ENCODE peak calls at places on chromosome 22, in ten cellular contexts. Q is endothelial cell; M is left lung; J is Calu3; L is retina; A is activated naive CD4-positive, alpha-beta T cell; Y is amniotic epithelial cell; D is transverse colon; C is activated T-cell treated with anti-CD3 and anti-CD28 coated beads for 4 hours; S is stimulated activated CD4-positive, alpha-beta T cell treated with anti-CD3 and anti-CD28 coated beads, Interleukin-1b, Interleukin-23, amount 100 ng/mL, for 24 hours. U is an unnamed sample.

GRCh38 chr22:45548991-45549736 is 46.5 kb downstream of the FBLN1 start:
- DNase-seq in Q (no peak), M (peak), J (peak), L (no peak), A (no peak), Y (peak), D (peak), C (no peak), S (no peak), U (no peak)

GRCh38 chr22:47200273-47201051 is 438.0 kb downstream of the TBC1D22A start:
- DNase-seq in Q (no peak), M (peak), J (no peak), L (no peak), A (no peak), Y (no peak), D (no peak), C (no peak), S (no peak), U (no peak)

GRCh38 chr22:23065069-23065451 is 5.3 kb upstream of the GNAZ start:
- DNase-seq in Q (no peak), M (peak), J (no peak), L (no peak), A (no peak), Y (no peak), D (no peak), C (no peak), S (no peak), U (no peak)

GRCh38 chr22:35523167-35523928 is 17.3 kb upstream of the RASD2 start:
- DNase-seq in Q (no peak), M (no peak), J (no peak), L (no peak), A (no peak), Y (no peak), D (no peak), C (no peak), S (no peak), U (peak)

GRCh38 chr22:38272373-38273134 is at the start of gene TMEM184B:
- DNase-seq in Q (peak), M (peak), J (peak), L (peak), A (peak), Y (peak), D (peak), C (peak), S (peak), U (peak)

GRCh38 chr22:41181349-41182241 is 23.5 kb upstream of the L3MBTL2 start:
- DNase-seq in Q (no peak), M (no peak), J (peak), L (no peak), A (no peak), Y (peak), D (peak), C (no peak), S (no peak), U (no peak)

GRCh38 chr22:17475318-17476212 is 87.7 kb upstream of the SLC25A18 start:
- DNase-seq in Q (no peak), M (no peak), J (no peak), L (no peak), A (no peak), Y (no peak), D (no peak), C (no peak), S (no peak), U (no peak)

GRCh38 chr22:48567213-48567975 is 1260.3 kb downstream of the BRD1 start:
- DNase-seq in Q (no peak), M (no peak), J (no peak), L (peak), A (no peak), Y (no peak), D (no peak), C (no peak), S (no peak), U (no peak)

GRCh38 chr22:39301108-39301507 is 18.3 kb downstream of the RPL3 start:
- DNase-seq in Q (no peak), M (no peak), J (no peak), L (no peak), A (no peak), Y (no peak), D (no peak), C (no peak), S (no peak), U (no peak)

GRCh38 chr22:45425531-45426265 is 12.2 kb downstream of the RIBC2 start:
- DNase-seq in Q (no peak), M (no peak), J (no peak), L (no peak), A (no peak), Y (no peak), D (no peak), C (no peak), S (no peak), U (no peak)

GRCh38 chr22:41772198-41772597 is 28.3 kb upstream of the CCDC134 start:
- DNase-seq in Q (no peak), M (no peak), J (peak), L (no peak), A (no peak), Y (no peak), D (no peak), C (no peak), S (no peak), U (no peak)

GRCh38 chr22:19373450-19373849 is 58.1 kb downstream of the HIRA start:
- DNase-seq in Q (no peak), M (no peak), J (no peak), L (no peak), A (no peak), Y (no peak), D (no peak), C (no peak), S (no peak), U (no peak)